ENCODE peak calls at places on chromosome 17, in eight cellular contexts. N is right atrium auricular region, D is HFF-Myc, O is fibroblast of lung, W is upper lobe of right lung, I is heart left ventricle, X is B cell, Z is cardiac fibroblast. S is an unnamed sample.

GRCh38 chr17:35016369-35016768 is 36.1 kb downstream of the LIG3 start:
- DNase-seq in D (no peak), I (no peak), Z (no peak), N (no peak), X (no peak), W (no peak), O (no peak), S (no peak)

GRCh38 chr17:44785921-44786320 is 27.1 kb downstream of the ADAM11 start:
- DNase-seq in O (no peak), Z (no peak), D (no peak), I (no peak), N (no peak), X (no peak), W (peak; percentile 71), S (no peak)

GRCh38 chr17:50426814-50427787 is 1.1 kb downstream of the ACSF2 start:
- DNase-seq in N (peak; percentile 61), D (no peak), I (peak; percentile 15), X (peak; percentile 46), O (peak; percentile 35), W (no peak), Z (peak; percentile 37), S (no peak)

GRCh38 chr17:52824542-52824941 is 666.0 kb upstream of the CA10 start:
- DNase-seq in X (no peak), I (no peak), D (no peak), O (no peak), W (no peak), Z (no peak), N (no peak), S (no peak)

GRCh38 chr17:75289832-75290337 is 652 bp upstream of the SLC25A19 start:
- DNase-seq in W (peak; percentile 82), N (peak; percentile 80), Z (peak; percentile 67), O (peak; percentile 82), I (peak; percentile 46), D (no peak), X (no peak), S (peak; percentile 80)

GRCh38 chr17:67469208-67469980 is 92.3 kb downstream of the PITPNC1 start:
- DNase-seq in N (no peak), W (no peak), Z (peak; percentile 78), I (no peak), D (no peak), O (no peak), X (no peak), S (no peak)

GRCh38 chr17:43401293-43401692 is 2.5 kb downstream of the ARL4D start:
- DNase-seq in X (no peak), I (no peak), N (peak; percentile 66), O (peak; percentile 74), W (no peak), Z (peak; percentile 73), D (peak; percentile 51), S (no peak)

GRCh38 chr17:76391200-76391715 is 6.8 kb downstream of the SPHK1 start:
- DNase-seq in W (no peak), I (no peak), O (no peak), X (no peak), Z (no peak), D (no peak), N (no peak), S (no peak)

GRCh38 chr17:8963665-8964258 is 1.7 kb downstream of the PIK3R5 start:
- DNase-seq in N (peak; percentile 55), W (no peak), O (no peak), Z (no peak), X (no peak), I (no peak), D (no peak), S (no peak)

GRCh38 chr17:21285164-21286065 is 904 bp downstream of the MAP2K3 start:
- DNase-seq in D (no peak), W (peak; percentile 70), Z (peak; percentile 66), I (peak; percentile 34), O (peak; percentile 38), X (no peak), N (no peak), S (no peak)

GRCh38 chr17:62708587-62708986 is 81.1 kb downstream of the MRC2 start:
- DNase-seq in X (no peak), W (no peak), Z (no peak), O (peak; percentile 38), I (no peak), N (no peak), D (no peak), S (no peak)

GRCh38 chr17:34652001-34652400 is 72.6 kb downstream of the TMEM132E start:
- DNase-seq in D (no peak), Z (no peak), I (no peak), O (no peak), W (no peak), N (no peak), X (no peak), S (no peak)

GRCh38 chr17:71486171-71486740 is 634.6 kb upstream of the SOX9 start:
- DNase-seq in I (no peak), X (no peak), W (no peak), O (no peak), Z (no peak), N (no peak), D (no peak), S (no peak)

GRCh38 chr17:49551221-49552069 is 24.2 kb upstream of the NXPH3 start:
- DNase-seq in N (no peak), X (peak; percentile 7), W (no peak), D (no peak), Z (no peak), O (no peak), I (no peak), S (no peak)

DNA sequence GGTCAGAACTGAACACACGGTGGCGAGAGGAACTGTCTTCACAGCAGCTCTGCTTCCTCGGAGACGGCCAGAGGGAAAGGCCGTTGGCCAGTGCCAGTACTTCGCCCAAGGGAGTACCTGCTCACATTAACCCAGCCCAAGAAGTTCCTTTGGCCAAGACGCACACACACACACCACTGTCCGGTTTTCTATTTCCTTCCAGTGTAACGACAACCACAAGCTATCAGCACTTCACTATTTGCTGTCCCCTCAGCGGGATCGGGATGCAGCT is 735 bp upstream of the GGNBP2 start:
- DNase-seq in N (peak; percentile 66), X (no peak), Z (no peak), W (no peak), I (peak; percentile 20), O (no peak), D (no peak), S (peak; percentile 59)
- TF ChIP-seq CTCF in N (peak; percentile 27), X (no peak), Z (peak; percentile 23), W (no peak), I (no peak), O (peak; percentile 15), D (no peak), S (peak; percentile 30)

GRCh38 chr17:79625706-79626105 is 14.9 kb upstream of the RBFOX3 start:
- DNase-seq in Z (no peak), N (no peak), W (peak; percentile 51), I (peak; percentile 1), D (no peak), O (no peak), X (peak; percentile 10), S (no peak)
- TF ChIP-seq CTCF in Z (no peak), N (no peak), W (no peak), I (no peak), D (no peak), O (no peak), X (no peak), S (no peak)

GRCh38 chr17:4934173-4934979 is 2.3 kb downstream of the GP1BA start:
- DNase-seq in Z (peak; percentile 41), X (peak; percentile 35), W (peak; percentile 71), N (no peak), O (peak; percentile 39), I (no peak), D (no peak), S (peak; percentile 54)
- TF ChIP-seq CTCF in Z (peak; percentile 40), X (no peak), W (peak; percentile 17), N (peak; percentile 37), O (peak; percentile 48), I (no peak), D (peak; percentile 41), S (peak; percentile 20)

DNA sequence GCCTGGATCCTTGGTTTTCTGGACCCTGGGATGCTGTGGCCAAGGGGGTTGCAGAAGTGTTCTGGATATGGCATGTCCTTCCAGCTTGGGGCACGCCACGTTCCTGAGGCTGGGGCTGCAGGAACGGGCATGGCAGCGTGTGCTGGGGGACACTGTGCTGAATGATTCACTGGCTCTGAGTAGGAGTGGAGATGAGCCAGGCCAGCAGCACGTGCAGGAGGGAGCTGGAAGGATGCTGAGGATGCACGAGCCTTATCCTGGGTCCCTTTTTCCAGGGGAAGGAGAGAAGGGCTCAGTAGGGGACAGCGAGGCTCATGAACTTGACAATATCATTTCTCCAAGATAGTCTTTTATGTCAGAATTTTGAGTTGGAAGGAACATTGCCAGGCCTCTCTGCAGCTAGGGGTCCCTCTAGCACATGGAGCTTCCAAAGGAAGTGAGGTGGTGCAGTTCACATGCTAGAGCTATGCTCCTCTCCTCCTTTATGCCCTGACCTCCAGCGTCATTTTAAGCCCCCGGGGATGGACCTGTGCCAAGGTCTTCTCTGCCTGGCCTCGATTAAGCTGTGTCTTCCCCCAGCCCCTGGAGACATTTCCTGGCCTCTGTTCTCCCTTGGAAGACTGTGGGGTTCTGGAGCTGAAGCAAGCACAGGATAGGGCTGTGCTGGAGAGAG is 125.9 kb downstream of the OR1D5 start:
- DNase-seq in W (no peak), O (peak; percentile 44), Z (peak; percentile 32), I (no peak), N (no peak), D (no peak), X (no peak), S (no peak)
- TF ChIP-seq CTCF in W (no peak), O (peak; percentile 46), Z (peak; percentile 23), I (no peak), N (peak; percentile 50), D (peak; percentile 38), X (no peak), S (no peak)

GRCh38 chr17:41588126-41588810 is 1.6 kb upstream of the KRT14 start:
- DNase-seq in D (no peak), Z (no peak), N (no peak), O (no peak), X (no peak), W (peak; percentile 30), I (no peak), S (no peak)

GRCh38 chr17:41581366-41582060 is 5.2 kb downstream of the KRT14 start:
- DNase-seq in X (no peak), W (no peak), N (no peak), O (no peak), Z (no peak), D (no peak), I (no peak), S (no peak)

GRCh38 chr17:41583137-41584127 is 3.3 kb downstream of the KRT14 start:
- DNase-seq in X (no peak), I (no peak), W (no peak), O (no peak), D (no peak), N (no peak), Z (no peak), S (no peak)

GRCh38 chr17:41586863-41587495 is at the start of gene KRT14:
- DNase-seq in N (no peak), O (no peak), I (no peak), W (peak; percentile 21), Z (no peak), X (no peak), D (no peak), S (no peak)

DNA sequence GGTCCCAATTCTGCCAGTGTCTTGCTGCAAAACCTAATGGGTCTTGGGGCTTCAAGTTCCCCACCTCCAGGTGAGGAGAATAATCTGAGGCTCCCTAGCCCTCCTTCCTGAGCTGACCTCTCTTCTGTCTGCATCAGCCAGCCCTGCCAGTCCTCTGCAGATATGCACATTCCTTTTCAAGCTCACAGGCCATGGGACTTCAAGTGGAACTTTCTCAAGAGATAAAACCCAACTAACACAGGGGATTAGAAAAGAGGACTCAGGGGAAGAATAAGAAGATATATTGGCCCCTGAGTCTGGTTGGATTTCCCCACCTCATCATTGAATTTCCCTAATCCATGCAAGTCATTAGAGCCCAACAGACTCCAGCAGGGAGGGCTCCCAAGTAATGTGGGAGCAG is 1.4 kb downstream of the KRT14 start:
- DNase-seq in W (no peak), O (no peak), I (no peak), X (no peak), Z (no peak), N (no peak), D (no peak), S (no peak)
- TF ChIP-seq CTCF in W (no peak), O (no peak), I (no peak), X (no peak), Z (no peak), N (no peak), D (no peak), S (no peak)

S was measured in CD14-positive monocyte.